ENCODE peak calls at places on chromosomes 7 and 10, in four cellular contexts. One of them, this sample, is unnamed.

GRCh38 chr10:29839826-29840515 is 205.2 kb upstream of the SVIL start:
- DNase-seq in iPS-NIHi11: peak; percentile 27
- DNase-seq in AG09319: no peak
- DNase-seq in H9: peak; percentile 49
- DNase-seq in this sample: no peak

GRCh38 chr10:84938117-84938905 is 609.9 kb downstream of the CCSER2 start:
- DNase-seq in H9: no peak
- DNase-seq in iPS-NIHi11: no peak
- DNase-seq in AG09319: no peak
- DNase-seq in this sample: no peak

GRCh38 chr7:108561047-108561619 is 8.4 kb downstream of the THAP5 start:
- DNase-seq in AG09319: no peak
- DNase-seq in H9: no peak
- DNase-seq in iPS-NIHi11: no peak
- DNase-seq in this sample: no peak

GRCh38 chr7:154919324-154920222 is 83.4 kb downstream of the PAXIP1 start:
- DNase-seq in AG09319: no peak
- DNase-seq in H9: no peak
- DNase-seq in iPS-NIHi11: no peak
- DNase-seq in this sample: no peak

GRCh38 chr7:139844779-139845442 is 15.8 kb downstream of the TBXAS1 start:
- DNase-seq in H9: no peak
- DNase-seq in AG09319: no peak
- DNase-seq in iPS-NIHi11: no peak
- DNase-seq in this sample: no peak

GRCh38 chr7:87878208-87878735 is 2.0 kb downstream of the DBF4 start:
- DNase-seq in H9: no peak
- DNase-seq in iPS-NIHi11: no peak
- DNase-seq in AG09319: no peak
- DNase-seq in this sample: peak; percentile 38

GRCh38 chr7:151689196-151689971 is 169.7 kb upstream of the RHEB start:
- DNase-seq in iPS-NIHi11: no peak
- DNase-seq in H9: no peak
- DNase-seq in AG09319: no peak
- DNase-seq in this sample: no peak

GRCh38 chr10:122669842-122670241 is 29.8 kb downstream of the C10orf120 start:
- DNase-seq in iPS-NIHi11: peak; percentile 37
- DNase-seq in H9: peak; percentile 43
- DNase-seq in AG09319: no peak
- DNase-seq in this sample: peak; percentile 1

GRCh38 chr7:55516399-55516798 is 55.9 kb downstream of the VOPP1 start:
- DNase-seq in iPS-NIHi11: no peak
- DNase-seq in H9: no peak
- DNase-seq in AG09319: no peak
- DNase-seq in this sample: no peak

GRCh38 chr7:89123871-89124270 is 328.3 kb upstream of the TEX47 start:
- DNase-seq in AG09319: no peak
- DNase-seq in iPS-NIHi11: no peak
- DNase-seq in H9: no peak
- DNase-seq in this sample: no peak

GRCh38 chr7:7148799-7149481 is 33.4 kb upstream of the C1GALT1 start:
- DNase-seq in H9: no peak
- DNase-seq in AG09319: no peak
- DNase-seq in iPS-NIHi11: no peak
- DNase-seq in this sample: peak; percentile 86

GRCh38 chr7:92753614-92754013 is 82.8 kb downstream of the CDK6 start:
- DNase-seq in AG09319: no peak
- DNase-seq in iPS-NIHi11: no peak
- DNase-seq in H9: no peak
- DNase-seq in this sample: no peak

GRCh38 chr10:71344154-71344915 is 25.3 kb downstream of the SLC29A3 start:
- DNase-seq in H9: peak; percentile 87
- DNase-seq in AG09319: no peak
- DNase-seq in iPS-NIHi11: peak; percentile 60
- DNase-seq in this sample: no peak

GRCh38 chr7:128697301-128697905 is 25.3 kb downstream of the GARIN1A start:
- DNase-seq in iPS-NIHi11: peak; percentile 72
- DNase-seq in H9: peak; percentile 91
- DNase-seq in AG09319: peak; percentile 22
- DNase-seq in this sample: peak; percentile 74

GRCh38 chr10:48555310-48556042 is 49.4 kb downstream of the ARHGAP22 start:
- DNase-seq in AG09319: no peak
- DNase-seq in H9: peak; percentile 42
- DNase-seq in iPS-NIHi11: no peak
- DNase-seq in this sample: no peak

GRCh38 chr10:11685787-11686218 is 56.4 kb upstream of the ECHDC3 start:
- DNase-seq in AG09319: no peak
- DNase-seq in H9: no peak
- DNase-seq in iPS-NIHi11: no peak
- DNase-seq in this sample: peak; percentile 83

GRCh38 chr10:47322300-47323061 is at the start of gene GDF2:
- DNase-seq in iPS-NIHi11: no peak
- DNase-seq in H9: no peak
- DNase-seq in AG09319: no peak
- DNase-seq in this sample: peak; percentile 76

GRCh38 chr7:69211739-69212138 is 386.5 kb upstream of the AUTS2 start:
- DNase-seq in AG09319: no peak
- DNase-seq in iPS-NIHi11: peak; percentile 50
- DNase-seq in H9: peak; percentile 79
- DNase-seq in this sample: no peak

GRCh38 chr10:66405566-66405965 is 520.3 kb upstream of the LRRTM3 start:
- DNase-seq in iPS-NIHi11: no peak
- DNase-seq in H9: no peak
- DNase-seq in AG09319: no peak
- DNase-seq in this sample: no peak

GRCh38 chr7:774161-775109 is 47.4 kb upstream of the PRKAR1B start:
- DNase-seq in H9: peak; percentile 81
- DNase-seq in AG09319: no peak
- DNase-seq in iPS-NIHi11: peak; percentile 93
- DNase-seq in this sample: peak; percentile 70

GRCh38 chr10:44009891-44010290 is 361.2 kb upstream of the ZNF32 start:
- DNase-seq in AG09319: peak; percentile 27
- DNase-seq in H9: no peak
- DNase-seq in iPS-NIHi11: no peak
- DNase-seq in this sample: no peak

GRCh38 chr7:44971991-44972441 is 6.8 kb downstream of the MYO1G start:
- DNase-seq in H9: no peak
- DNase-seq in AG09319: no peak
- DNase-seq in iPS-NIHi11: no peak
- DNase-seq in this sample: no peak

GRCh38 chr7:7783001-7783400 is 64.6 kb upstream of the RPA3 start:
- DNase-seq in iPS-NIHi11: no peak
- DNase-seq in AG09319: no peak
- DNase-seq in H9: no peak
- DNase-seq in this sample: no peak

GRCh38 chr7:73341877-73342276 is 13.9 kb downstream of the FKBP6 start:
- DNase-seq in AG09319: no peak
- DNase-seq in H9: no peak
- DNase-seq in iPS-NIHi11: peak; percentile 12
- DNase-seq in this sample: no peak

GRCh38 chr7:140656548-140657515 is 15.9 kb upstream of the ADCK2 start:
- DNase-seq in H9: no peak
- DNase-seq in iPS-NIHi11: no peak
- DNase-seq in AG09319: no peak
- DNase-seq in this sample: peak; percentile 37

GRCh38 chr7:18123508-18124239 is 96.0 kb upstream of the PRPS1L1 start:
- DNase-seq in AG09319: no peak
- DNase-seq in H9: no peak
- DNase-seq in iPS-NIHi11: no peak
- DNase-seq in this sample: no peak

GRCh38 chr10:67256984-67257383 is 331.1 kb downstream of the LRRTM3 start:
- DNase-seq in H9: no peak
- DNase-seq in AG09319: no peak
- DNase-seq in iPS-NIHi11: no peak
- DNase-seq in this sample: no peak

GRCh38 chr10:6034371-6034770 is 27.8 kb downstream of the IL2RA start:
- DNase-seq in AG09319: no peak
- DNase-seq in H9: no peak
- DNase-seq in iPS-NIHi11: no peak
- DNase-seq in this sample: no peak